ENCODE peak calls at places on chromosomes 5 and 9, in ten cellular contexts. I, C, T, M, O, F, H, Q, Z and W are unnamed samples.

GRCh38 chr5:10735569-10736255 is 25.3 kb downstream of the DAP start:
- DNase-seq in H (no peak), T (no peak), C (no peak), I (no peak), Z (no peak), F (no peak), M (no peak), Q (no peak), O (no peak), W (no peak)

GRCh38 chr9:99266136-99267023 is 44.3 kb downstream of the SEC61B start:
- DNase-seq in Z (peak), Q (peak), T (peak), F (peak), M (peak), C (peak), O (peak), H (peak), I (peak), W (peak)

GRCh38 chr5:145800181-145800580 is 35.0 kb downstream of the PRELID2 start:
- DNase-seq in Z (no peak), O (no peak), T (no peak), Q (no peak), M (no peak), C (no peak), I (no peak), F (no peak), H (no peak), W (no peak)

GRCh38 chr5:81208904-81209303 is 24.2 kb upstream of the CKMT2 start:
- DNase-seq in Z (no peak), O (no peak), T (peak), Q (no peak), I (no peak), F (no peak), C (no peak), M (no peak), H (no peak), W (no peak)

GRCh38 chr9:76415731-76416130 is 21.5 kb upstream of the RFK start:
- DNase-seq in C (no peak), O (no peak), H (peak), F (no peak), M (no peak), Z (no peak), I (no peak), Q (no peak), T (no peak), W (peak)

GRCh38 chr9:77291714-77292113 is 114.4 kb downstream of the VPS13A start:
- DNase-seq in F (no peak), H (peak), O (no peak), C (no peak), Q (no peak), Z (no peak), I (no peak), M (no peak), T (peak), W (no peak)

GRCh38 chr5:55533806-55534435 is 843 bp downstream of the PLPP1 start:
- DNase-seq in I (no peak), M (no peak), H (peak), F (no peak), O (no peak), C (no peak), Q (no peak), T (peak), Z (no peak), W (peak)

GRCh38 chr5:52774005-52774410 is 13.7 kb upstream of the ITGA1 start:
- DNase-seq in Z (no peak), M (no peak), F (no peak), Q (no peak), T (no peak), O (no peak), I (no peak), H (no peak), C (no peak), W (no peak)

GRCh38 chr9:85056203-85056572 is 386.7 kb downstream of the NTRK2 start:
- DNase-seq in Q (no peak), O (no peak), F (no peak), T (no peak), C (no peak), M (no peak), Z (no peak), H (no peak), I (no peak), W (no peak)

GRCh38 chr5:145903113-145903512 is 30.3 kb upstream of the GRXCR2 start:
- DNase-seq in H (peak), F (no peak), C (no peak), T (no peak), I (no peak), Z (no peak), M (no peak), O (no peak), Q (no peak), W (no peak)

GRCh38 chr5:150138551-150139265 is 16.9 kb downstream of the PDGFRB start:
- DNase-seq in H (peak), M (no peak), I (no peak), O (peak), F (no peak), T (no peak), Z (no peak), C (no peak), Q (peak), W (no peak)

GRCh38 chr5:96324708-96325107 is 108.3 kb downstream of the PCSK1 start:
- DNase-seq in I (no peak), M (no peak), F (no peak), Z (no peak), C (no peak), O (no peak), T (peak), Q (no peak), H (peak), W (no peak)

GRCh38 chr5:111016801-111017200 is 54.7 kb upstream of the TSLP start:
- DNase-seq in F (no peak), O (no peak), M (no peak), C (no peak), I (no peak), T (peak), Z (no peak), H (peak), Q (no peak), W (no peak)